ENCODE peak calls at places on chromosome 6, in seven cellular contexts. V is ascending aorta; Q is hypothalamus; O is A172; J is NCI-H2171 treated with DMSO at 0.1 percent for 48 hours; P is hepatocyte; X is stimulated activated CD4-positive, alpha-beta T cell treated with anti-CD3 and anti-CD28 coated beads, Interleukin-15, amount 100 ng/mL, for 1 hour. K is an unnamed sample.

GRCh38 chr6:146700078-146700686 is 101.4 kb downstream of the ADGB start:
- DNase-seq in V (no peak), Q (no peak), O (peak), J (peak), P (peak), X (no peak), K (peak)

GRCh38 chr6:20205722-20206154 is 6.5 kb downstream of the MBOAT1 start:
- DNase-seq in V (no peak), Q (no peak), O (no peak), J (no peak), P (no peak), X (no peak), K (no peak)

GRCh38 chr6:1082040-1082935 is 229.6 kb upstream of the FOXQ1 start:
- DNase-seq in V (no peak), Q (no peak), O (peak), J (no peak), P (no peak), X (no peak), K (no peak)

GRCh38 chr6:147806697-147807096 is 298.2 kb downstream of the SAMD5 start:
- DNase-seq in V (no peak), Q (no peak), O (no peak), J (no peak), P (no peak), X (no peak), K (no peak)

GRCh38 chr6:63458480-63459115 is 113.7 kb upstream of the LOC128125822 start:
- DNase-seq in V (no peak), Q (no peak), O (no peak), J (no peak), P (peak), X (no peak), K (no peak)

GRCh38 chr6:167948716-167949115 is 48.8 kb upstream of the KIF25 start:
- DNase-seq in V (no peak), Q (no peak), O (no peak), J (no peak), P (no peak), X (no peak), K (no peak)

GRCh38 chr6:81978230-81978629 is 225.7 kb upstream of the TENT5A start:
- DNase-seq in V (no peak), Q (no peak), O (no peak), J (no peak), P (no peak), X (no peak), K (no peak)

GRCh38 chr6:81561071-81561564 is 191.4 kb downstream of the TENT5A start:
- DNase-seq in V (no peak), Q (no peak), O (peak), J (no peak), P (peak), X (no peak), K (no peak)

K was measured in frontal cortex.